ENCODE peak calls at places on chromosomes 12 and 14, in nine cellular contexts. T is fibroblast of lung; W is nephron progenitor cell; N is bronchial epithelial cell; O is tibial artery; P is GM13976; J is kidney; X is upper lobe of right lung; I is activated CD8-positive, alpha-beta T cell treated with anti-CD3 and anti-CD28 coated beads for 36 hours. F is an unnamed sample.

GRCh38 chr14:23109769-23110168 is 5.0 kb upstream of the CIROP start:
- DNase-seq in T (no peak), W (no peak), N (no peak), O (no peak), P (no peak), J (no peak), X (no peak), I (no peak), F (peak)

GRCh38 chr14:64758711-64759554 is 54.7 kb downstream of the PLEKHG3 start:
- DNase-seq in T (peak), W (no peak), N (peak), O (peak), P (no peak), J (peak), X (no peak), I (no peak), F (no peak)

GRCh38 chr12:115103884-115104883 is 420.2 kb upstream of the TBX3 start:
- DNase-seq in T (peak), W (no peak), N (no peak), O (no peak), P (no peak), J (peak), X (no peak), I (no peak), F (no peak)

GRCh38 chr14:29042546-29042945 is 276.0 kb downstream of the FOXG1 start:
- DNase-seq in T (no peak), W (no peak), N (no peak), O (no peak), P (no peak), J (no peak), X (no peak), I (no peak), F (no peak)

GRCh38 chr12:130031571-130032189 is 127.9 kb upstream of the TMEM132D start:
- DNase-seq in T (no peak), W (peak), N (peak), O (no peak), P (peak), J (no peak), X (no peak), I (peak), F (peak)

GRCh38 chr14:78921856-78922255 is 751.7 kb downstream of the NRXN3 start:
- DNase-seq in T (peak), W (no peak), N (peak), O (no peak), P (no peak), J (no peak), X (no peak), I (no peak), F (no peak)

GRCh38 chr12:127192391-127192790 is 1074.6 kb upstream of the TMEM132C start:
- DNase-seq in T (no peak), W (no peak), N (peak), O (no peak), P (no peak), J (no peak), X (no peak), I (no peak), F (no peak)

GRCh38 chr12:39723831-39724230 is 104.2 kb upstream of the ABCD2 start:
- DNase-seq in T (peak), W (no peak), N (peak), O (peak), P (no peak), J (no peak), X (no peak), I (peak), F (no peak)

GRCh38 chr12:75635606-75636444 is 124.4 kb upstream of the KRR1 start:
- DNase-seq in T (peak), W (no peak), N (peak), O (no peak), P (peak), J (no peak), X (no peak), I (peak), F (peak)

GRCh38 chr14:67943947-67944346 is 124.4 kb downstream of the RAD51B start:
- DNase-seq in T (peak), W (peak), N (peak), O (peak), P (peak), J (peak), X (no peak), I (peak), F (peak)

GRCh38 chr12:109538191-109538863 is 35.0 kb downstream of the MMAB start:
- DNase-seq in T (no peak), W (no peak), N (no peak), O (no peak), P (no peak), J (peak), X (no peak), I (no peak), F (no peak)

GRCh38 chr12:133256321-133256720 is 20.6 kb upstream of the ANHX start:
- DNase-seq in T (no peak), W (no peak), N (no peak), O (no peak), P (no peak), J (no peak), X (no peak), I (no peak), F (no peak)

GRCh38 chr12:119843100-119843499 is 34.0 kb downstream of the CIT start:
- DNase-seq in T (peak), W (no peak), N (no peak), O (no peak), P (no peak), J (no peak), X (no peak), I (no peak), F (no peak)

GRCh38 chr12:57240069-57240921 is 10.7 kb downstream of the STAC3 start:
- DNase-seq in T (peak), W (no peak), N (peak), O (peak), P (peak), J (peak), X (peak), I (peak), F (peak)

GRCh38 chr12:56374726-56375597 is 12.3 kb upstream of the APOF start:
- DNase-seq in T (no peak), W (no peak), N (no peak), O (no peak), P (no peak), J (no peak), X (no peak), I (no peak), F (no peak)

GRCh38 chr12:42118136-42118879 is 26.4 kb downstream of the GXYLT1 start:
- DNase-seq in T (peak), W (no peak), N (no peak), O (no peak), P (no peak), J (no peak), X (no peak), I (no peak), F (no peak)

GRCh38 chr12:29640589-29641345 is 143.0 kb downstream of the TMTC1 start:
- DNase-seq in T (peak), W (peak), N (no peak), O (peak), P (no peak), J (no peak), X (no peak), I (no peak), F (no peak)

GRCh38 chr14:92475037-92475436 is 38.5 kb upstream of the RIN3 start:
- DNase-seq in T (no peak), W (no peak), N (no peak), O (no peak), P (no peak), J (no peak), X (no peak), I (no peak), F (no peak)

GRCh38 chr14:52348796-52349195 is 34.7 kb downstream of the PTGER2 start:
- DNase-seq in T (peak), W (no peak), N (peak), O (no peak), P (no peak), J (no peak), X (no peak), I (no peak), F (no peak)

GRCh38 chr14:31950760-31951637 is 126.1 kb upstream of the ARHGAP5 start:
- DNase-seq in T (peak), W (peak), N (peak), O (no peak), P (no peak), J (peak), X (no peak), I (no peak), F (no peak)

GRCh38 chr12:107749094-107749493 is 11.8 kb downstream of the PRDM4 start:
- DNase-seq in T (peak), W (no peak), N (peak), O (no peak), P (no peak), J (no peak), X (no peak), I (no peak), F (no peak)

GRCh38 chr14:99041141-99041819 is 230.7 kb downstream of the BCL11B start:
- DNase-seq in T (peak), W (no peak), N (peak), O (no peak), P (no peak), J (no peak), X (no peak), I (no peak), F (no peak)

GRCh38 chr14:34124585-34124984 is 173.7 kb upstream of the EGLN3 start:
- DNase-seq in T (no peak), W (no peak), N (no peak), O (no peak), P (no peak), J (no peak), X (no peak), I (no peak), F (no peak)

GRCh38 chr14:37588667-37588955 is 6.4 kb downstream of the FOXA1 start:
- DNase-seq in T (no peak), W (no peak), N (peak), O (no peak), P (no peak), J (no peak), X (no peak), I (no peak), F (no peak)

GRCh38 chr12:93759512-93760081 is 82.4 kb downstream of the CRADD start:
- DNase-seq in T (no peak), W (no peak), N (no peak), O (no peak), P (no peak), J (no peak), X (no peak), I (no peak), F (no peak)

GRCh38 chr12:70246580-70246979 is 3.3 kb downstream of the CNOT2 start:
- DNase-seq in T (peak), W (no peak), N (no peak), O (no peak), P (no peak), J (no peak), X (no peak), I (no peak), F (no peak)

GRCh38 chr14:74765721-74766120 is 2.6 kb downstream of the YLPM1 start:
- DNase-seq in T (no peak), W (no peak), N (no peak), O (no peak), P (no peak), J (no peak), X (no peak), I (peak), F (no peak)

GRCh38 chr12:34345801-34346200 is 323.5 kb downstream of the ALG10 start:
- DNase-seq in T (no peak), W (no peak), N (no peak), O (no peak), P (no peak), J (no peak), X (no peak), I (no peak), F (no peak)

GRCh38 chr14:75141967-75142366 is 15.1 kb upstream of the NEK9 start:
- DNase-seq in T (peak), W (no peak), N (no peak), O (no peak), P (no peak), J (no peak), X (no peak), I (peak), F (no peak)

GRCh38 chr12:53795927-53796326 is 44.1 kb upstream of the CISTR start:
- DNase-seq in T (no peak), W (no peak), N (no peak), O (no peak), P (no peak), J (no peak), X (no peak), I (no peak), F (no peak)

GRCh38 chr12:24565300-24565699 is 383.6 kb downstream of the BCAT1 start:
- DNase-seq in T (no peak), W (no peak), N (no peak), O (no peak), P (no peak), J (no peak), X (no peak), I (no peak), F (no peak)

GRCh38 chr12:85572956-85573355 is 263.3 kb downstream of the RASSF9 start:
- DNase-seq in T (peak), W (no peak), N (no peak), O (no peak), P (no peak), J (no peak), X (no peak), I (no peak), F (no peak)

GRCh38 chr14:98853063-98853729 is 418.8 kb downstream of the BCL11B start:
- DNase-seq in T (no peak), W (no peak), N (no peak), O (no peak), P (no peak), J (no peak), X (no peak), I (no peak), F (no peak)

GRCh38 chr12:6346235-6346832 is 4.5 kb upstream of the TNFRSF1A start:
- DNase-seq in T (no peak), W (no peak), N (no peak), O (no peak), P (no peak), J (peak), X (no peak), I (no peak), F (no peak)

GRCh38 chr14:24409217-24409616 is 10.4 kb downstream of the NYNRIN start:
- DNase-seq in T (no peak), W (no peak), N (no peak), O (no peak), P (no peak), J (no peak), X (no peak), I (no peak), F (no peak)

GRCh38 chr12:25373396-25373795 is 122.7 kb upstream of the KRAS start:
- DNase-seq in T (no peak), W (no peak), N (no peak), O (no peak), P (no peak), J (no peak), X (no peak), I (peak), F (no peak)

GRCh38 chr12:19575307-19576243 is 136.3 kb downstream of the AEBP2 start:
- DNase-seq in T (peak), W (no peak), N (peak), O (no peak), P (no peak), J (no peak), X (no peak), I (no peak), F (no peak)

GRCh38 chr12:64780220-64780530 is 21.0 kb upstream of the GNS start:
- DNase-seq in T (no peak), W (no peak), N (no peak), O (no peak), P (no peak), J (no peak), X (no peak), I (peak), F (no peak)

GRCh38 chr12:64782181-64782580 is 23.0 kb upstream of the GNS start:
- DNase-seq in T (no peak), W (no peak), N (no peak), O (no peak), P (no peak), J (no peak), X (no peak), I (no peak), F (peak)

GRCh38 chr12:64781374-64782029 is 22.3 kb upstream of the GNS start:
- DNase-seq in T (peak), W (no peak), N (no peak), O (no peak), P (peak), J (no peak), X (peak), I (peak), F (peak)

GRCh38 chr12:64779349-64779974 is 20.3 kb upstream of the GNS start:
- DNase-seq in T (no peak), W (no peak), N (no peak), O (no peak), P (no peak), J (no peak), X (no peak), I (no peak), F (no peak)

GRCh38 chr12:64780531-64781373 is 21.5 kb upstream of the GNS start:
- DNase-seq in T (peak), W (peak), N (no peak), O (peak), P (peak), J (peak), X (peak), I (peak), F (peak)
- TF ChIP-seq CTCF in T (no peak), W (no peak), N (no peak), O (no peak), P (peak), J (peak), X (no peak), I (no peak), F (no peak)

DNA sequence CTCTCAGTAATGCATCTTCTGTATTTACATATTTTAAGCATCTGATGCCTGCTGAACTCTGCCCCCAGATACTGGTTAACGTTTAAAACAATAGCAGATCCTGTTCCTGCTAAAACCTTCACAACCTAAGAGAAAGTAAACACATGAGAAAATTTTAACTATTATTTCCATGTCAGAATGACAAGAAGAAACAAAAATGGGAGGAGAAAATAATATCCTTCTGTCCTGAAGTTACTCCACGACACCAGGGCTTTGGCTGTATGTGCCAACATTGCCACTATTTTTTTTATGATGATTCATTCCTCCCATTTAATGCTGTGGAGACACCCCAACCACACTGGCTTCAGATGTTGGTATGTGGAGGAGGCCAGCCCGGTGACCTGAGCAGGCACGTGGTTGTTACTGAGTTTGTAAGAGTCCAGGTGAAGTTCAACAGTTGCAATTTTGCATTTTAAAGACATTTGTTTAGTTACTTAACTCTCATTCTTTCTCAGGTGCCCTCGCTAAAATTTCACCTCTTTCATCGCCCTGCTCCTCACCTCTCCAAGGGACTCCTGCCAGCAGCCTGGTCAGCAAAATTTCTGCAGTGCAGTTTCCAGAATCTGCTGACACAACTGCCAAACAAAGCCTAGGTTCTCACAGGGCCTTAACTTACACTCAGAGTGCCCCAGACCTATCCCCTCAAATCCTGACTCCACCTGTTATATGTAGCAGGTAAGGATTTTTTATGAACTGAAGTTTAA is 65.5 kb upstream of the SLCO1C1 start:
- DNase-seq in T (peak), W (no peak), N (peak), O (peak), P (no peak), J (peak), X (no peak), I (no peak), F (no peak)
- TF ChIP-seq CTCF in T (no peak), W (no peak), N (no peak), O (no peak), P (no peak), J (no peak), X (no peak), I (no peak), F (no peak)

DNA sequence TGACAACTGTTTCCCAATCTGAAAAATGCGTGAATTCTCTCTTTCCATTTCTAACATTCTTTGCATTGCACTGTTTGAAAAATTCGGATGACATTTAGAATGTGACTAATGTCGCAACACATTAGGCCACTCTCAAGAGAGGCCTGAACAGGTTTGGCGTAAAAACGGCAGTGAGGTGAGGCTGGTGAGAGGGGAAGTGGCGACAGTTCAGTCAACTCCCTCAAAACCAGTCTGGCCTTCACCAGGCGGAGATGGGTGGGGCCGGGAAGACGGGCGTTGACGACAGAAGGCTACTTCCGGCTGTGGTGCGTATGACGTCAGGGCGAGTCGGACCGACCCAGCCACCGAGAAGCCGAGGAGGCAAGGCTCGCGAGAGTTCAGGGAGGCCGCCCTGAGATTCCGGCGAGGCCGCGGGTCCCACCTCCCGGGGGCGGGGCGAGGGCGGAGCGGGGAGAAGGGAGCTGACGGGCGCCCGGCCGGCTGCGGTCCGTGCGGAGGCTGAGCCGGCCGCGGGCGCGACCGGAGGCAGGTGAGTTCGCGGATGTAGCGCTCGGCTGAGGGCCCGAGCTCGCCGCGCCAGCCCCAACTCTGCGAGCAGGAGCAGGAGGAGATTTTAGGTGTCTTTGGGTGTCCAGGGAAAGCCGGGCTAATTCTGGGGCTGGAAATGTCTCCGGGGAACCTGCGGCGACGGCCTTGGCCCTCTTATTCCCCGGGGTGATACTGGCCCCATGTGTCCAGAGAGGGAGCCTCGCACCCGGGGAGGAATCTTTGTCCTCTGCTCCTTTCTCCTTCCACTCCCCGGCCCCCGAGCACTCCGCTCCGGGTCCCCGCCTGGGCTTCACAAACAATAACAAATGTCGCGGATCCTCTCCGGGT is at the start of gene STK38L:
- DNase-seq in T (peak), W (peak), N (peak), O (peak), P (peak), J (peak), X (peak), I (peak), F (peak)
- TF ChIP-seq CTCF in T (peak), W (no peak), N (peak), O (no peak), P (no peak), J (no peak), X (peak), I (no peak), F (no peak)

GRCh38 chr12:67018105-67018504 is 251.1 kb upstream of the CAND1 start:
- DNase-seq in T (no peak), W (no peak), N (no peak), O (no peak), P (no peak), J (no peak), X (no peak), I (no peak), F (no peak)
- TF ChIP-seq CTCF in T (no peak), W (no peak), N (no peak), O (no peak), P (no peak), J (no peak), X (no peak), I (no peak), F (no peak)

GRCh38 chr14:72892103-72892878 is 1.6 kb downstream of the DPF3 start:
- DNase-seq in T (peak), W (peak), N (no peak), O (no peak), P (peak), J (peak), X (no peak), I (peak), F (peak)
- TF ChIP-seq CTCF in T (no peak), W (no peak), N (no peak), O (no peak), P (no peak), J (no peak), X (no peak), I (no peak), F (no peak)

F was measured in GM20000.